ENCODE peak calls at places on chromosomes 7 and 10, in seven cellular contexts. K is endodermal cell, Z is hepatocyte, L is stomach, F is cardiac fibroblast, N is AG10803, Q is OCI-LY7. I is an unnamed sample.

GRCh38 chr7:153327683-153328082 is 568.1 kb downstream of the ACTR3B start:
- DNase-seq in Q (no peak), L (no peak), N (no peak), K (no peak), F (no peak), Z (no peak), I (no peak)

GRCh38 chr7:76318488-76319353 is 16.2 kb downstream of the HSPB1 start:
- DNase-seq in F (peak), Q (peak), L (peak), K (peak), N (peak), Z (peak), I (peak)

GRCh38 chr7:114413741-114414140 is 874 bp upstream of the FOXP2 start:
- DNase-seq in F (no peak), Z (no peak), N (no peak), L (no peak), K (no peak), Q (no peak), I (no peak)

GRCh38 chr10:11261143-11261542 is 243.5 kb downstream of the CELF2 start:
- DNase-seq in L (no peak), Z (no peak), Q (no peak), F (no peak), K (no peak), N (no peak), I (no peak)

GRCh38 chr10:114347191-114347739 is 57.0 kb downstream of the AFAP1L2 start:
- DNase-seq in K (no peak), Q (no peak), L (no peak), F (no peak), Z (no peak), N (no peak), I (no peak)

GRCh38 chr10:120971671-120972070 is 120.5 kb downstream of the WDR11 start:
- DNase-seq in Z (no peak), F (no peak), K (no peak), L (no peak), Q (no peak), N (no peak), I (no peak)

GRCh38 chr7:155371884-155372781 is 74.5 kb downstream of the INSIG1 start:
- DNase-seq in F (no peak), N (no peak), Z (peak), L (no peak), Q (no peak), K (peak), I (peak)

GRCh38 chr7:130901209-130901783 is 167.3 kb upstream of the KLF14 start:
- DNase-seq in N (peak), Z (peak), K (no peak), L (peak), Q (no peak), F (peak), I (no peak)

GRCh38 chr7:155731375-155731774 is 80.9 kb downstream of the SHH start:
- DNase-seq in N (no peak), F (no peak), Z (peak), K (no peak), Q (no peak), L (no peak), I (no peak)

GRCh38 chr7:360454-361100 is 70.6 kb downstream of the FOXL3 start:
- DNase-seq in Q (no peak), Z (no peak), F (no peak), K (no peak), L (no peak), N (no peak), I (peak)

GRCh38 chr10:91250341-91250740 is 29.9 kb downstream of the PCGF5 start:
- DNase-seq in K (no peak), Z (no peak), Q (no peak), N (no peak), F (no peak), L (no peak), I (no peak)
- TF ChIP-seq CTCF in K (no peak), Z (no peak), Q (no peak), N (no peak), F (no peak), L (no peak), I (no peak)

DNA sequence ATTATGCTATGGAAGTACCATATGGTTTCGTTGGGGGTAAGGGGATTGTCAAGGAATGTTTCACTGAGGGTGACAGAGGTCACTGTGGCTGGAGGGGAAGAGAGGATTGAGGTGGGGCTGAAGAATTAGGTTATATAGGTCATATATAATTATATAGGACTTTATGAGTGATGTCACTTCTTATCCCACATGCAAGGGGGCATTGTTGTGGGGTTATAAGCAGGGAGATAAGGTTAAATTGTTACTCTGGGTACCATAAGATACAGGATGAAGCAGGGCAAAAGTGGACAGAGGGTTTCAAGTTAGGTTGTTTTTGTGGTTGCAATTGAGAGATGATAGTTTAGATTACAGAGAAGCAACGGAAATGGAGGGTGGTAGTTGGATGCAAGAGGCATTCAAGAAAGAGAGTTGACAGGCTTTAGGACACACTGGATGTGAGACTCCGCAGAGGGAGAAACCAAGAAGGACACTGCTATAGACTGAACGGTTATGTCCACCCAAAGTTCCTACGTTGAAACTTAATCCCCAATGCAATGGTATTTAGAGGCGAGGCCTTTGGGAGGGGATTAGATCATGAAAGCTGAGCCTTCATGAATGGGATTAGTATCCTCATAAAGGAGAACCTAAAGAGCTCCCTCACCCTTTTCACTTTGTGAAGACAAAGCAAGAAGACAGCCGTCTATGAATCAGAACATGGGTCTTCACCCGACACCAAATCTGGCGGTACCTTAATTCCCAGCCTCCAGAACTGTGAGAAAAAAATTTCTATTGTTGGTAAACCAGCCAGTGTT is 7.0 kb upstream of the PRR15 start:
- DNase-seq in L (no peak), Q (no peak), K (no peak), F (no peak), N (no peak), Z (no peak), I (no peak)
- TF ChIP-seq CTCF in L (no peak), Q (peak), K (peak), F (no peak), N (peak), Z (no peak), I (peak)

GRCh38 chr7:27143022-27143949 is at the start of gene HOXA5:
- DNase-seq in Q (peak), K (peak), N (peak), L (peak), Z (no peak), F (peak), I (no peak)
- TF ChIP-seq CTCF in Q (peak), K (peak), N (peak), L (peak), Z (peak), F (peak), I (peak)

GRCh38 chr7:38453187-38453586 is 178.0 kb downstream of the AMPH start:
- DNase-seq in N (peak), L (no peak), K (no peak), F (no peak), Z (peak), Q (no peak), I (no peak)
- TF ChIP-seq CTCF in N (no peak), L (no peak), K (no peak), F (no peak), Z (no peak), Q (no peak), I (no peak)

DNA sequence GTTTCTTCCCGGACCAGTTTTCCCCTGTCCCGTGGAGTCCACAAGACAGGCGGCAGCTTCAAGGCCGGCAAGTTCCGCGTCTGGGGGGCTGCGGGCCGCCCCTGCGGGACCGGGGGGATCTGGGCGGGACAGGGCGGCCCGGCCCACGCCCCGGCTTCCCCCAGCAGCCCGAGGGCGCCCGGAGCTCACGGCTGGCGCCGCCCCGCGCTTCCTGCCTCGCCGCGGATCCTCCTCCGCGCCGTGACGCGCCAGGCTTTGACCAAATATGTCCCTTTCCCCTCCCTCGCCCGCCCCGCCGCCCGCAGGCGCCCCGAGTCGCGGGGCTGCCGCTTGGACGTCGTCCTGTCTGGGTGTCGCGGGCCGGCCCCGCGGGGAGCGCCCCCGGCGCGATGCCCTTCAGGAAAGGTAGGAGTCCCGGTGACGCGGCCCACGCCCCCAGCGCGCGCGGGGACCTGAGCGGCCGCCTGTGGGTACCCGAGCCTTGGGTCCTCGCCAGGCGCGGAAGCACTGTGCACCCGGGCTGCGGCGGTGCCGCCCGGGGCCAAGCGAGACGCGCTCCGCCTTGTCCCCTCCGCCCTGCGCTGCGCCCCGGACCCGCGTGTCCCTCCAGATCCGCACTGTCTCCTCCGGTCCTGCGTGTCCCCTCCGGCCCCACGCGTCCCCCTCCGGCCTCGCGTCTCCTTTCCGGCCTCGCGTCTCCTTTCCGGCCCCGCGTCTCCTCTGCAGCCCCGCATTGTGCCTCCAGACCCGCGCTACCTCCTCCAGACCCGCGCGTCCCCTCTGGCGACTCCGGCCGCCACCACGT is 56.0 kb downstream of the RBM17 start:
- DNase-seq in Q (peak), F (peak), N (peak), Z (peak), L (peak), K (peak), I (no peak)
- TF ChIP-seq CTCF in Q (no peak), F (no peak), N (no peak), Z (no peak), L (no peak), K (no peak), I (peak)

GRCh38 chr10:62959553-62959952 is 143.4 kb upstream of the EGR2 start:
- DNase-seq in L (no peak), Z (no peak), Q (no peak), K (no peak), F (peak), N (peak), I (no peak)
- TF ChIP-seq CTCF in L (no peak), Z (no peak), Q (no peak), K (no peak), F (no peak), N (no peak), I (no peak)

DNA sequence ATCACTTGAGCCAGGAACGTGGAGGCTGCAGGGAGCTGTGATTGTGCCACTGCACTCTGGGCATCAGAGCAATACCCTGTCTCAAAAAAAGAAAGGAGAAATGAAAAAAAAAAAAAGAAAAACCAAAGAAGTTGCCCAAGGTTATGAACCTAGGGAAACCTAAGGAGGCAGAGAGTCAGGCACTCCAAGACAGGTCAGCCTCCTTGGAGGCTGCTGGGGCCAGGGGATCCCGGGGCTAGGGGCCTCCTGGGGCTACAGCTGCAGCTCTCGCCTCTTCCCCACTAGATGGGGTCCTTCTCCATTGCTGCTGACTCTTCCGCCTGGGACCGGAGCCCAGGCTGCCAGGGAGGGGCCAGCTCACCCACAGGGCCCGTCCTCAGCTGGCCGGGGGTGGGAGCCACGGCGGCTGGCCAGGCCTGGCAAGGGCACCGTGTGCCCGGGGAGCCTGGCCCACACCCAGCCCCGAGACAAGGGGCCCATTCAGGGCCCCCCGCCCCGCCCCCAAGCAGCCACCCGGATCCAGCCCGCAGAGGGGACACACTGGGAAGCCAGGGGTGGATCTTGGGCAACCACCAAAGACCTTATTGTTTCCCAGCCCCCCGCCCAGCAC is 1.7 kb upstream of the SPACDR start:
- DNase-seq in Q (peak), L (peak), N (peak), K (peak), F (peak), Z (peak), I (no peak)
- TF ChIP-seq CTCF in Q (peak), L (peak), N (peak), K (peak), F (peak), Z (peak), I (peak)

DNA sequence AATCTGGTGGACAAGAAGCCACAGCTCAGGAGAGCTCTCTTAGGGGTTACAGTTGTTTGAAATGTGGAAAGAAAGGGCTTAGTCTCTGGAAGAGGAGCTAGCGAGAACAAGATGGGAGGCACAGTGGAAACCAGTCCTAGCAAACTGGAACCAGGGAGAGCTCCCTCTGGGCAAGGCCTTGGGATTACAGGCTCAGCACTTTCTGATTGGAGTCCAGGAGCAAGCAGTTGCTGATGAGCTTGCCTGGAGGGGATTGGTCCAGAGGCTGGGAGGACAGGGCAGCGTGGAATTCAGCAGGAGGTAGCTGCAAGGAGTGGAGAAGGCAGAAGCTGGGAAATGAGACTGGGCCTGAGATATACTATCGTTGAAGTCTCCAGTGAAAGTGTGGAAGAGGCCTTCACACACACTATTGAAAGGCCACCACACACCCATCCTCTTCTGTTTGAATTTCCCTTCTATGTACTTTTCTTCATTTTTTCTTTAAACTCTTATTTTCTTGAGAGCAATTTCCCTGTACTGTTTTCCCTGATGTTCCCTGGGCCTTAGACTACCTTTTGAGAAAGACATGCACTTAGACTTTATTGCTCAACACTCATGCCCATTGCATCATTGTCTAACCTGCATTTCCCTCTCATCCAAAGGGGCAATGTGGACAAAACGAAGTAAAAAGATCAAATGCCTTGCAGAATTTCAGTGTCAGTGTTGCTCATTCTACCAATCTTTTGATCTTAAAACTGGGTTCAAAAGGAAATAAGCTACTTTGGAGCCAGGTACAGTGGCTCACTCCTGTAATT is 57.8 kb upstream of the LANCL2 start:
- DNase-seq in K (peak), N (no peak), Z (peak), Q (no peak), F (no peak), L (no peak), I (no peak)
- TF ChIP-seq CTCF in K (peak), N (peak), Z (no peak), Q (no peak), F (no peak), L (no peak), I (no peak)

I was measured in chondrocyte.